ENCODE peak calls at places on chromosomes 5 and 9, in eight cellular contexts. B is esophagus squamous epithelium; Z is CD4-positive, CD25-positive, alpha-beta regulatory T cell; P is SJSA1; A is CD8-positive, alpha-beta T cell; U is CD4-positive, alpha-beta memory T cell; E is transverse colon; X is MM.1S. L is an unnamed sample.

GRCh38 chr9:91746904-91747303 is 203.1 kb downstream of the ROR2 start:
- DNase-seq in U (no peak), Z (no peak), P (no peak), A (no peak), B (no peak), X (no peak), E (no peak), L (no peak)

GRCh38 chr5:43233946-43234345 is 41.9 kb downstream of the NIM1K start:
- DNase-seq in E (no peak), B (no peak), X (peak; percentile 89), P (no peak), A (no peak), Z (no peak), U (no peak), L (no peak)

GRCh38 chr5:64811050-64811640 is 42.4 kb downstream of the CWC27 start:
- DNase-seq in P (no peak), B (no peak), X (peak; percentile 59), U (peak; percentile 27), E (no peak), Z (peak; percentile 42), A (no peak), L (no peak)

GRCh38 chr9:69918317-69918716 is 97.7 kb downstream of the CFAP95 start:
- DNase-seq in Z (no peak), B (no peak), X (no peak), U (no peak), P (no peak), A (no peak), E (peak; percentile 7), L (no peak)

GRCh38 chr5:54323462-54323861 is 13.1 kb upstream of the ARL15 start:
- DNase-seq in P (no peak), A (no peak), X (no peak), U (no peak), E (no peak), Z (no peak), B (no peak), L (no peak)

GRCh38 chr5:72667708-72668107 is 148.8 kb upstream of the TNPO1 start:
- DNase-seq in B (no peak), Z (no peak), U (no peak), E (no peak), X (no peak), P (no peak), A (no peak), L (no peak)

GRCh38 chr9:138096192-138096845 is 218.7 kb downstream of the CACNA1B start:
- DNase-seq in Z (no peak), E (no peak), B (no peak), P (no peak), A (no peak), X (no peak), U (no peak), L (no peak)

GRCh38 chr5:112692472-112692871 is 45.2 kb upstream of the APC start:
- DNase-seq in B (no peak), A (no peak), U (no peak), P (no peak), E (no peak), Z (no peak), X (peak; percentile 75), L (no peak)

GRCh38 chr5:154371687-154372086 is 74.1 kb upstream of the SAP30L start:
- DNase-seq in P (no peak), E (no peak), U (no peak), A (no peak), Z (no peak), B (no peak), X (no peak), L (no peak)

GRCh38 chr9:99287641-99288040 is 65.6 kb downstream of the SEC61B start:
- DNase-seq in E (no peak), P (no peak), X (no peak), B (no peak), U (no peak), Z (no peak), A (no peak), L (no peak)

GRCh38 chr5:96926275-96926674 is 9.6 kb upstream of the LNPEP start:
- DNase-seq in B (no peak), X (no peak), U (no peak), E (no peak), P (no peak), Z (no peak), A (no peak), L (no peak)

GRCh38 chr5:162067651-162068411 is at the start of gene GABRG2:
- DNase-seq in Z (no peak), P (no peak), X (no peak), B (no peak), A (no peak), U (no peak), E (no peak), L (no peak)

GRCh38 chr9:130140701-130141100 is 31.5 kb upstream of the NCS1 start:
- DNase-seq in P (no peak), B (no peak), A (no peak), Z (no peak), E (no peak), U (no peak), X (no peak), L (no peak)

GRCh38 chr5:110442856-110443255 is 283.6 kb downstream of the TMEM232 start:
- DNase-seq in P (no peak), U (no peak), Z (no peak), E (no peak), B (no peak), A (no peak), X (no peak), L (no peak)

GRCh38 chr9:74036549-74037231 is 460.4 kb upstream of the RORB start:
- DNase-seq in Z (no peak), B (no peak), A (no peak), P (no peak), U (no peak), E (no peak), X (no peak), L (no peak)

DNA sequence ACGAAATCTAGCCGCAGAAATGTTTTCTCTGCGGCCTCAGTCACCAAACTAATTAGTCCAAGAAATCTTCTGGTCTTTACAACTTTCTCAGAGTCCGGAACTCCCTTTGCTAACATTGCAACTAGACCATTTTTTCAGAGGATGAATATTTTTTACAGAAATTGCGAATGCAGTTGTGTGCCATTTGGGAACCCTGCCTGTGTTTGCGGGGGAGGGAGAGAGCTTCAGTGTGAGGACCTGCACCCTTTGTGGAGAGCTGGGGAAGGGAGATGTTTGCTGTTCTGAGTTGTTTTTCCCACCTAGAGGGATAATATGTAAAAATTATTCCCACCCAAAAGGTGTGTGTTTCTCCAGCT is 2.1 kb downstream of the IRX1 start:
- DNase-seq in A (no peak), X (no peak), E (no peak), B (no peak), U (no peak), Z (no peak), P (no peak), L (no peak)
- H3K9me3 ChIP-seq in A (no peaks in the 10 kb centered on the region), X (no peaks in the 10 kb centered on the region), E (no peaks in the 10 kb centered on the region), B (no peaks in the 10 kb centered on the region), U (no peaks in the 10 kb centered on the region), Z (no peaks in the 10 kb centered on the region), P (peaks cover 58% of the 10 kb centered on the region), L (no peaks in the 10 kb centered on the region)

GRCh38 chr9:96758845-96759673 is 18.8 kb downstream of the ZNF510 start:
- DNase-seq in E (no peak), A (no peak), B (no peak), Z (no peak), U (no peak), X (no peak), P (no peak), L (no peak)
- H3K9me3 ChIP-seq in E (peaks cover 100% of the 10 kb centered on the region), A (peaks cover 64% of the 10 kb centered on the region), B (peaks cover 100% of the 10 kb centered on the region), Z (peaks cover 98% of the 10 kb centered on the region), U (peaks cover 14% of the 10 kb centered on the region), X (no peaks in the 10 kb centered on the region), P (peaks cover 29% of the 10 kb centered on the region), L (peaks cover 66% of the 10 kb centered on the region)

DNA sequence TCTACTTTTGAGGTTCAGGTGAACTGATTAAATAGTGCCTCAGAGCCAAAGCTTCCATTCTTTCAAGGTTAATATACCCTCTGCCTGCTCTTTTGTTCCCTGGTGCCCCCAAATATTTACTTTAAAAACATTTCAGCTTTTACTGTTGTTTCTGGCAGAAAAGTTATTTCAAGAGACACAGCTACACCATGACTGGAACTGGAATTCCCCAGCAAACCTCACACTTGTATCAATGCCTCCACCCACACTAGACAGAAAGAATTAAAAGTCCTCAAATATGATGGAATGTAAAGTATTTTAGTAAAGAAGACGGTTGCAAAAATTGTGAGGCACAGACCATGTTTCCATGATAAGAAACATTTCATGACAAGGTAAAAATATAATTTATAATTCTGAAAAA is 720.2 kb upstream of the TYRP1 start:
- DNase-seq in X (no peak), U (no peak), A (no peak), Z (no peak), P (no peak), E (no peak), B (no peak), L (no peak)
- H3K9me3 ChIP-seq in X (no peaks in the 10 kb centered on the region), U (no peaks in the 10 kb centered on the region), A (no peaks in the 10 kb centered on the region), Z (no peaks in the 10 kb centered on the region), P (no peaks in the 10 kb centered on the region), E (no peaks in the 10 kb centered on the region), B (no peaks in the 10 kb centered on the region), L (no peaks in the 10 kb centered on the region)

GRCh38 chr9:113526231-113526746 is 62.8 kb downstream of the RGS3 start:
- DNase-seq in P (no peak), A (no peak), U (no peak), Z (no peak), B (no peak), X (no peak), E (no peak), L (no peak)
- H3K9me3 ChIP-seq in P (no peaks in the 10 kb centered on the region), A (no peaks in the 10 kb centered on the region), U (no peaks in the 10 kb centered on the region), Z (no peaks in the 10 kb centered on the region), B (no peaks in the 10 kb centered on the region), X (no peaks in the 10 kb centered on the region), E (no peaks in the 10 kb centered on the region), L (no peaks in the 10 kb centered on the region)

GRCh38 chr5:4366628-4367027 is 771.0 kb downstream of the IRX1 start:
- DNase-seq in X (no peak), P (no peak), E (no peak), A (no peak), Z (no peak), U (no peak), B (no peak), L (no peak)
- H3K9me3 ChIP-seq in X (no peaks in the 10 kb centered on the region), P (no peaks in the 10 kb centered on the region), E (no peaks in the 10 kb centered on the region), A (no peaks in the 10 kb centered on the region), Z (no peaks in the 10 kb centered on the region), U (no peaks in the 10 kb centered on the region), B (no peaks in the 10 kb centered on the region), L (no peaks in the 10 kb centered on the region)